ENCODE peak calls at places on chromosome 1, in five cellular contexts. One of them, this sample, is unnamed.

GRCh38 chr1:115430717-115431116 is 92.7 kb upstream of the NGF start:
- DNase-seq in spleen: no peak
- DNase-seq in endothelial cell of umbilical vein: peak
- DNase-seq in breast epithelium: no peak
- DNase-seq in stomach: no peak
- DNase-seq in this sample: peak

GRCh38 chr1:27137022-27137542 is 17.8 kb downstream of the SLC9A1 start:
- DNase-seq in spleen: peak
- DNase-seq in endothelial cell of umbilical vein: no peak
- DNase-seq in breast epithelium: peak
- DNase-seq in stomach: peak
- DNase-seq in this sample: no peak

GRCh38 chr1:113858418-113858817 is 13.1 kb downstream of the PTPN22 start:
- DNase-seq in spleen: no peak
- DNase-seq in endothelial cell of umbilical vein: no peak
- DNase-seq in breast epithelium: no peak
- DNase-seq in stomach: no peak
- DNase-seq in this sample: no peak

GRCh38 chr1:231937013-231937754 is 310.6 kb downstream of the DISC1 start:
- DNase-seq in spleen: no peak
- DNase-seq in endothelial cell of umbilical vein: no peak
- DNase-seq in breast epithelium: no peak
- DNase-seq in stomach: no peak
- DNase-seq in this sample: no peak

GRCh38 chr1:200479816-200480215 is 70.0 kb upstream of the ZNF281 start:
- DNase-seq in spleen: no peak
- DNase-seq in endothelial cell of umbilical vein: peak
- DNase-seq in breast epithelium: no peak
- DNase-seq in stomach: no peak
- DNase-seq in this sample: no peak

GRCh38 chr1:112698366-112699310 is 8.3 kb downstream of the RHOC start:
- DNase-seq in spleen: peak
- DNase-seq in endothelial cell of umbilical vein: peak
- DNase-seq in breast epithelium: no peak
- DNase-seq in stomach: peak
- DNase-seq in this sample: no peak

GRCh38 chr1:163744488-163744887 is 422.7 kb downstream of the NUF2 start:
- DNase-seq in spleen: no peak
- DNase-seq in endothelial cell of umbilical vein: no peak
- DNase-seq in breast epithelium: no peak
- DNase-seq in stomach: no peak
- DNase-seq in this sample: no peak

GRCh38 chr1:221174598-221174997 is 295.4 kb downstream of the HLX start:
- DNase-seq in spleen: peak
- DNase-seq in endothelial cell of umbilical vein: no peak
- DNase-seq in breast epithelium: no peak
- DNase-seq in stomach: no peak
- DNase-seq in this sample: no peak

GRCh38 chr1:23558872-23559135 is 497 bp downstream of the ID3 start:
- DNase-seq in spleen: no peak
- DNase-seq in endothelial cell of umbilical vein: no peak
- DNase-seq in breast epithelium: no peak
- DNase-seq in stomach: no peak
- DNase-seq in this sample: no peak

GRCh38 chr1:26784023-26784871 is 3.5 kb upstream of the PIGV start:
- DNase-seq in spleen: no peak
- DNase-seq in endothelial cell of umbilical vein: peak
- DNase-seq in breast epithelium: no peak
- DNase-seq in stomach: peak
- DNase-seq in this sample: no peak

GRCh38 chr1:116699605-116700004 is 32.1 kb upstream of the IGSF3 start:
- DNase-seq in spleen: no peak
- DNase-seq in endothelial cell of umbilical vein: no peak
- DNase-seq in breast epithelium: no peak
- DNase-seq in stomach: no peak
- DNase-seq in this sample: no peak

GRCh38 chr1:116693759-116694482 is 26.4 kb upstream of the IGSF3 start:
- DNase-seq in spleen: no peak
- DNase-seq in endothelial cell of umbilical vein: no peak
- DNase-seq in breast epithelium: peak
- DNase-seq in stomach: no peak
- DNase-seq in this sample: no peak

GRCh38 chr1:116694524-116694923 is 27.0 kb upstream of the IGSF3 start:
- DNase-seq in spleen: no peak
- DNase-seq in endothelial cell of umbilical vein: no peak
- DNase-seq in breast epithelium: peak
- DNase-seq in stomach: no peak
- DNase-seq in this sample: no peak

DNA sequence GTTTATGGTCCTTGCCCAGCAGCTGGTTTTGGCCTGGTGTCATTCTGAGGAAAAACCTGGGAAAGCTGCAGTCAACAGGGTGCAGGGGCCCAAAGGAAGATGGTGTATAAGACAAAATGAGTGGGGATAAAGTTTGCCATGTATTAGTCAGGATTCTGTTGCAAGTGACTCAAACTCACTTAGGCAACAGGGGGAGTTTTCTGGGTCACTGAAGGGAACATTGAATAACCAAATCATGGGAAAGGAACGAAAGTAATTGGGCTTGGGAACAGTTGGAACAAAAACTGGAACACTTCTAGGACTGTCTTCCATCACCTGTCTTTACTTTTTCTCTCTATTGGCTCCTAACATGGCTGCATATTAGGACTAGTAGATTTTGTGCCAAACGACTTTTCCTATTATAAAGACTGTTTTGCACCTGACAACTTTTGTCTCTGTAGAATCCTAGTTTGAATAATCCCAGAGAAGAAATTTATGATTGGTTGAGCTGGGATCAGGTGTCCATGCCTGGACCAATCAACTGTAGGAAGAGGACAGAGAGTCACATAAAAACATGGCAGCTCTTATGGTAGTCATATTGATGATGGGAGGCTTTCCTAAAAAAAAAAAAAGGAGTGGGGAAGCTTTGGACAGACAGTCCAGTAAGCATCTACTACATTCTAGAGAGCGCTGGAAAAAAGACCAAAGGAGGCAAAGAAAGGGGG is 30.5 kb upstream of the IGSF3 start:
- DNase-seq in spleen: no peak
- DNase-seq in endothelial cell of umbilical vein: no peak
- DNase-seq in breast epithelium: no peak
- DNase-seq in stomach: no peak
- DNase-seq in this sample: peak
- TF ChIP-seq POLR2AphosphoS5 in spleen: no peak
- TF ChIP-seq POLR2AphosphoS5 in endothelial cell of umbilical vein: no peak
- TF ChIP-seq POLR2AphosphoS5 in breast epithelium: no peak
- TF ChIP-seq POLR2AphosphoS5 in stomach: no peak
- TF ChIP-seq POLR2AphosphoS5 in this sample: no peak

GRCh38 chr1:44723496-44724407 is 7.2 kb downstream of the RNU5D-1 start:
- DNase-seq in spleen: peak
- DNase-seq in endothelial cell of umbilical vein: no peak
- DNase-seq in breast epithelium: no peak
- DNase-seq in stomach: no peak
- DNase-seq in this sample: no peak
- TF ChIP-seq POLR2A in spleen: no peak
- TF ChIP-seq POLR2A in endothelial cell of umbilical vein: no peak
- TF ChIP-seq POLR2A in breast epithelium: no peak
- TF ChIP-seq POLR2A in stomach: no peak
- TF ChIP-seq POLR2A in this sample: no peak

GRCh38 chr1:230910755-230911117 is 42.4 kb upstream of the C1orf198 start:
- DNase-seq in spleen: no peak
- DNase-seq in endothelial cell of umbilical vein: no peak
- DNase-seq in breast epithelium: no peak
- DNase-seq in stomach: no peak
- DNase-seq in this sample: no peak
- H3K4me3 ChIP-seq in spleen: no peak
- H3K4me3 ChIP-seq in endothelial cell of umbilical vein: no peak
- H3K4me3 ChIP-seq in breast epithelium: no peak
- H3K4me3 ChIP-seq in stomach: no peak
- H3K4me3 ChIP-seq in this sample: no peak

GRCh38 chr1:212622467-212622866 is 13.9 kb downstream of the ATF3 start:
- DNase-seq in spleen: no peak
- DNase-seq in endothelial cell of umbilical vein: no peak
- DNase-seq in breast epithelium: no peak
- DNase-seq in stomach: no peak
- DNase-seq in this sample: no peak

GRCh38 chr1:212628056-212628455 is 19.5 kb downstream of the ATF3 start:
- DNase-seq in spleen: no peak
- DNase-seq in endothelial cell of umbilical vein: no peak
- DNase-seq in breast epithelium: no peak
- DNase-seq in stomach: no peak
- DNase-seq in this sample: no peak

GRCh38 chr1:212621830-212622315 is 13.3 kb downstream of the ATF3 start:
- DNase-seq in spleen: no peak
- DNase-seq in endothelial cell of umbilical vein: no peak
- DNase-seq in breast epithelium: no peak
- DNase-seq in stomach: no peak
- DNase-seq in this sample: no peak

GRCh38 chr1:212625781-212626450 is 17.4 kb downstream of the ATF3 start:
- DNase-seq in spleen: no peak
- DNase-seq in endothelial cell of umbilical vein: no peak
- DNase-seq in breast epithelium: no peak
- DNase-seq in stomach: no peak
- DNase-seq in this sample: no peak

GRCh38 chr1:212624976-212625501 is 16.5 kb downstream of the ATF3 start:
- DNase-seq in spleen: no peak
- DNase-seq in endothelial cell of umbilical vein: no peak
- DNase-seq in breast epithelium: no peak
- DNase-seq in stomach: no peak
- DNase-seq in this sample: no peak
- TF ChIP-seq POLR2AphosphoS5 in spleen: no peak
- TF ChIP-seq POLR2AphosphoS5 in endothelial cell of umbilical vein: no peak
- TF ChIP-seq POLR2AphosphoS5 in breast epithelium: no peak
- TF ChIP-seq POLR2AphosphoS5 in stomach: no peak
- TF ChIP-seq POLR2AphosphoS5 in this sample: no peak

GRCh38 chr1:156748670-156749428 is 2.6 kb downstream of the HDGF start:
- DNase-seq in spleen: no peak
- DNase-seq in endothelial cell of umbilical vein: peak
- DNase-seq in breast epithelium: peak
- DNase-seq in stomach: peak
- DNase-seq in this sample: no peak
- TF ChIP-seq POLR2A in spleen: no peak
- TF ChIP-seq POLR2A in endothelial cell of umbilical vein: no peak
- TF ChIP-seq POLR2A in breast epithelium: peak
- TF ChIP-seq POLR2A in stomach: no peak
- TF ChIP-seq POLR2A in this sample: no peak

GRCh38 chr1:75135829-75136142 is 1.6 kb downstream of the LHX8 start:
- DNase-seq in spleen: no peak
- DNase-seq in endothelial cell of umbilical vein: no peak
- DNase-seq in breast epithelium: no peak
- DNase-seq in stomach: no peak
- DNase-seq in this sample: no peak

GRCh38 chr1:75134939-75135828 is 996 bp downstream of the LHX8 start:
- DNase-seq in spleen: no peak
- DNase-seq in endothelial cell of umbilical vein: peak
- DNase-seq in breast epithelium: no peak
- DNase-seq in stomach: no peak
- DNase-seq in this sample: no peak

GRCh38 chr1:75136921-75137641 is 2.9 kb downstream of the LHX8 start:
- DNase-seq in spleen: no peak
- DNase-seq in endothelial cell of umbilical vein: no peak
- DNase-seq in breast epithelium: no peak
- DNase-seq in stomach: no peak
- DNase-seq in this sample: no peak

GRCh38 chr1:75134656-75134938 is 409 bp downstream of the LHX8 start:
- DNase-seq in spleen: no peak
- DNase-seq in endothelial cell of umbilical vein: peak
- DNase-seq in breast epithelium: no peak
- DNase-seq in stomach: no peak
- DNase-seq in this sample: no peak

GRCh38 chr1:75136158-75136815 is 2.1 kb downstream of the LHX8 start:
- DNase-seq in spleen: no peak
- DNase-seq in endothelial cell of umbilical vein: no peak
- DNase-seq in breast epithelium: no peak
- DNase-seq in stomach: no peak
- DNase-seq in this sample: no peak
- H3K4me3 ChIP-seq in spleen: peak
- H3K4me3 ChIP-seq in endothelial cell of umbilical vein: no peak
- H3K4me3 ChIP-seq in breast epithelium: no peak
- H3K4me3 ChIP-seq in stomach: peak
- H3K4me3 ChIP-seq in this sample: peak

GRCh38 chr1:55154616-55155015 is 60.5 kb downstream of the USP24 start:
- DNase-seq in spleen: no peak
- DNase-seq in endothelial cell of umbilical vein: no peak
- DNase-seq in breast epithelium: no peak
- DNase-seq in stomach: no peak
- DNase-seq in this sample: no peak
- TF ChIP-seq POLR2AphosphoS5 in spleen: no peak
- TF ChIP-seq POLR2AphosphoS5 in endothelial cell of umbilical vein: no peak
- TF ChIP-seq POLR2AphosphoS5 in breast epithelium: no peak
- TF ChIP-seq POLR2AphosphoS5 in stomach: no peak
- TF ChIP-seq POLR2AphosphoS5 in this sample: no peak

DNA sequence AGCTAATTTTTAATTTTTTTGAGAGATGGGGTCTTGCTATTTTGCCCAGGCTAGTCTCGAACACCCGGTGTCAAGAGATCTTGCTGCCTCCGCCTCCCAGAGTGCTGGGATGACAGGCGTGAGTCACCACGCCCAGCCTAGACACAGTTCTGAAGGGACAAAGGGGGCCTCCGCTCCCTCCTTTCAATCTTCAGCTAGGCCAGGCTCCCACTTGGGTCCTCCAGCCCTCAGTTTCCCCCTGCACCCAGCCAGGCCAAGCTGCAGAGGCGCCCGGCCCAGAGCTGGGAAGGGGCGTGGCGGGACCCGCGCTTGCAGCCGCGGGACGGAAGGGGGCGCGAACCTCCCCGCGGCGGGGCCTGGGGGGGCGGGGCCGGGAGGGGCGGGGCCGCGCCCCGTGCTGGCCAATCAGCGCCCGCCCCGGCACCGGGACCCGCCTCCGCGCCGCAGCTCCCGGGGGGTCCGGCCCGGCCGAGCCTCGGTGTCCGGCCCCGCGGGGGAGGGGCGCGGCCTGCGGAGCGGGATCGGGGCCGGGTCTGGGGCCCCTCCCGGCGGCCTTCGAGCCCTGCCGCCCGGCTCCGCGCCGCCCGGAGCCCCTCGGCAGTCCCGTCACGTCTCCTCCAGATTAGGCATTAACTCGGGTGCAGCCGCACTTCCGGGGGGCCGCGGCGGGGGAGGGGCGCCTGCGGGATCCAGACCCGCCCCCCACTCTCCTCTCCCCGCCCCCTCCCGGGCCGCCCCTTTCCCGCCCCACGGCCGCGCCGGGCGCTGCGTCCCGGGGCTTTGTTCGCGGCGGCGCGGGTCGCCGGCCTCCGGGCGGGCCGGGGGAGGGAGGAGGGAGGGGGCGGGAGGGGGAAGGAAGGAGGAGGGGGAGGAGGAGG is 559 bp upstream of the AGRN start:
- DNase-seq in spleen: peak
- DNase-seq in endothelial cell of umbilical vein: peak
- DNase-seq in breast epithelium: peak
- DNase-seq in stomach: peak
- DNase-seq in this sample: no peak
- TF ChIP-seq POLR2A in spleen: no peak
- TF ChIP-seq POLR2A in endothelial cell of umbilical vein: peak
- TF ChIP-seq POLR2A in breast epithelium: no peak
- TF ChIP-seq POLR2A in stomach: no peak
- TF ChIP-seq POLR2A in this sample: no peak

This sample was measured in esophagus muscularis mucosa.